ENCODE peak calls at places on chromosome 16, in seven cellular contexts. H, P, S, N, X, E and I are unnamed samples.
A peak's percentile ranks its signal among the peaks of the same experiment; 100 is the strongest.

GRCh38 chr16:1379054-1379862 is 27.5 kb downstream of the GNPTG start:
- DNase-seq in H (peak; percentile 53), P (peak; percentile 58), S (peak; percentile 55), N (peak; percentile 76), X (peak; percentile 77), E (peak; percentile 88), I (peak; percentile 95)

GRCh38 chr16:81646561-81646960 is 132.5 kb upstream of the PLCG2 start:
- DNase-seq in H (no peak), P (no peak), S (no peak), N (no peak), X (no peak), E (no peak), I (no peak)

GRCh38 chr16:57758331-57759117 is 23.0 kb downstream of the KATNB1 start:
- DNase-seq in H (no peak), P (no peak), S (no peak), N (no peak), X (no peak), E (no peak), I (no peak)

GRCh38 chr16:50293994-50294855 is 27.9 kb downstream of the ADCY7 start:
- DNase-seq in H (no peak), P (no peak), S (no peak), N (no peak), X (no peak), E (no peak), I (no peak)

GRCh38 chr16:68257906-68258800 is 6.2 kb upstream of the SLC7A6 start:
- DNase-seq in H (no peak), P (no peak), S (no peak), N (no peak), X (peak; percentile 65), E (peak; percentile 100), I (peak; percentile 92)

GRCh38 chr16:10552998-10553491 is 27.4 kb downstream of the EMP2 start:
- DNase-seq in H (no peak), P (no peak), S (peak; percentile 18), N (peak; percentile 60), X (peak; percentile 34), E (no peak), I (no peak)

GRCh38 chr16:2846511-2847310 is 11.3 kb downstream of the PRSS22 start:
- DNase-seq in H (no peak), P (no peak), S (no peak), N (peak; percentile 67), X (no peak), E (peak; percentile 71), I (peak; percentile 69)

GRCh38 chr16:535446-536405 is 8.2 kb downstream of the CAPN15 start:
- DNase-seq in H (no peak), P (no peak), S (no peak), N (peak; percentile 80), X (peak; percentile 87), E (peak; percentile 80), I (peak; percentile 99)

GRCh38 chr16:67199011-67199807 is at the start of gene ELMO3:
- DNase-seq in H (peak; percentile 73), P (no peak), S (no peak), N (no peak), X (peak; percentile 89), E (no peak), I (no peak)

GRCh38 chr16:53840472-53840871 is 136.5 kb downstream of the FTO start:
- DNase-seq in H (no peak), P (no peak), S (no peak), N (no peak), X (no peak), E (no peak), I (no peak)

GRCh38 chr16:1557576-1557975 is 24.1 kb downstream of the TMEM204 start:
- DNase-seq in H (no peak), P (no peak), S (no peak), N (no peak), X (no peak), E (no peak), I (no peak)

GRCh38 chr16:29806096-29806579 is at the start of gene MAZ:
- DNase-seq in H (peak; percentile 91), P (peak; percentile 95), S (no peak), N (no peak), X (no peak), E (peak; percentile 85), I (peak; percentile 89)

GRCh38 chr16:67284699-67285646 is 5.6 kb downstream of the PLEKHG4 start:
- DNase-seq in H (peak; percentile 77), P (no peak), S (no peak), N (peak; percentile 61), X (peak; percentile 49), E (no peak), I (peak; percentile 66)